ENCODE peak calls at places on chromosomes 2 and 18, in ten cellular contexts. A, P, J, M, R, L, W, I, H and Y are unnamed samples.

GRCh38 chr2:188158337-188159100 is 133.2 kb upstream of the GULP1 start:
- DNase-seq in A (no peak), P (no peak), J (no peak), M (no peak), R (peak), L (no peak), W (no peak), I (no peak), H (no peak), Y (no peak)

GRCh38 chr2:179936654-179937053 is 70.4 kb downstream of the CWC22 start:
- DNase-seq in A (peak), P (no peak), J (no peak), M (no peak), R (no peak), L (no peak), W (no peak), I (peak), H (no peak), Y (peak)

GRCh38 chr2:28280576-28280975 is 112.1 kb upstream of the FOSL2 start:
- DNase-seq in A (no peak), P (no peak), J (no peak), M (no peak), R (no peak), L (no peak), W (no peak), I (no peak), H (no peak), Y (no peak)

GRCh38 chr18:48866028-48866733 is 84.6 kb downstream of the SMAD7 start:
- DNase-seq in A (no peak), P (peak), J (no peak), M (no peak), R (no peak), L (peak), W (no peak), I (peak), H (no peak), Y (no peak)

GRCh38 chr2:16617282-16618266 is 48.1 kb downstream of the CYRIA start:
- DNase-seq in A (no peak), P (no peak), J (no peak), M (no peak), R (peak), L (peak), W (no peak), I (peak), H (no peak), Y (peak)

GRCh38 chr2:25447018-25447417 is 105.3 kb upstream of the DNMT3A start:
- DNase-seq in A (no peak), P (no peak), J (no peak), M (no peak), R (no peak), L (no peak), W (no peak), I (no peak), H (no peak), Y (no peak)

GRCh38 chr18:54181856-54182612 is 42.4 kb downstream of the MBD2 start:
- DNase-seq in A (no peak), P (no peak), J (no peak), M (no peak), R (no peak), L (no peak), W (no peak), I (no peak), H (no peak), Y (no peak)

GRCh38 chr18:23890589-23890988 is 124.0 kb upstream of the TTC39C start:
- DNase-seq in A (no peak), P (no peak), J (no peak), M (no peak), R (peak), L (no peak), W (no peak), I (no peak), H (no peak), Y (no peak)

GRCh38 chr2:45169339-45170190 is 160.3 kb upstream of the SIX2 start:
- DNase-seq in A (peak), P (no peak), J (no peak), M (no peak), R (peak), L (no peak), W (no peak), I (no peak), H (no peak), Y (peak)